ENCODE peak calls at places on chromosomes 2 and 18, in four cellular contexts. S, K, R and U are unnamed samples.

GRCh38 chr18:73355076-73355475 is 487.3 kb upstream of the NETO1 start:
- DNase-seq in S (no peak), K (no peak), R (no peak), U (no peak)

GRCh38 chr18:76972241-76972640 is 149.9 kb downstream of the ZNF236 start:
- DNase-seq in S (no peak), K (no peak), R (no peak), U (no peak)

GRCh38 chr2:28326873-28327495 is 65.7 kb upstream of the FOSL2 start:
- DNase-seq in S (no peak), K (no peak), R (no peak), U (no peak)

GRCh38 chr2:17915811-17916523 is 37.5 kb downstream of the KCNS3 start:
- DNase-seq in S (no peak), K (no peak), R (no peak), U (no peak)

GRCh38 chr2:39409697-39410389 is 27.2 kb downstream of the MAP4K3 start:
- DNase-seq in S (no peak), K (no peak), R (no peak), U (no peak)

GRCh38 chr2:240355962-240356361 is 79.5 kb upstream of the GPC1 start:
- DNase-seq in S (no peak), K (no peak), R (no peak), U (no peak)

GRCh38 chr2:241432824-241433448 is 75.4 kb downstream of the STK25 start:
- DNase-seq in S (no peak), K (peak), R (no peak), U (no peak)

GRCh38 chr2:189210250-189211075 is 30.9 kb upstream of the COL5A2 start:
- DNase-seq in S (peak), K (no peak), R (no peak), U (peak)

GRCh38 chr2:230865324-230865765 is 603 bp downstream of the ITM2C start:
- DNase-seq in S (peak), K (no peak), R (no peak), U (no peak)

GRCh38 chr2:18398833-18399232 is 161.6 kb downstream of the RDH14 start:
- DNase-seq in S (no peak), K (no peak), R (no peak), U (no peak)

GRCh38 chr2:196315388-196316049 is 144.1 kb upstream of the STK17B start:
- DNase-seq in S (no peak), K (no peak), R (no peak), U (peak)

GRCh38 chr18:31484461-31484860 is 13.5 kb upstream of the DSG2 start:
- DNase-seq in S (no peak), K (no peak), R (no peak), U (no peak)

GRCh38 chr2:116510117-116510671 is 1304.3 kb upstream of the DDX18 start:
- DNase-seq in S (no peak), K (peak), R (no peak), U (no peak)

GRCh38 chr2:191696001-191696400 is 18.1 kb downstream of the NABP1 start:
- DNase-seq in S (no peak), K (no peak), R (no peak), U (no peak)

GRCh38 chr2:107785756-107786155 is 40.9 kb upstream of the RGPD4 start:
- DNase-seq in S (no peak), K (no peak), R (no peak), U (no peak)

GRCh38 chr2:42087857-42088195 is 40.0 kb downstream of the PKDCC start:
- DNase-seq in S (no peak), K (no peak), R (no peak), U (no peak)

GRCh38 chr2:42914860-42915259 is 122.5 kb upstream of the HAAO start:
- DNase-seq in S (no peak), K (no peak), R (no peak), U (no peak)

GRCh38 chr18:45637546-45638327 is 22.5 kb downstream of the SLC14A2 start:
- DNase-seq in S (no peak), K (no peak), R (no peak), U (no peak)

GRCh38 chr2:207423886-207424285 is 105.9 kb upstream of the CREB1 start:
- DNase-seq in S (no peak), K (no peak), R (peak), U (no peak)

GRCh38 chr2:203681978-203682377 is 24.5 kb upstream of the CD28 start:
- DNase-seq in S (no peak), K (no peak), R (no peak), U (no peak)

GRCh38 chr18:3712485-3712884 is 262.5 kb downstream of the TGIF1 start:
- DNase-seq in S (no peak), K (no peak), R (no peak), U (no peak)

GRCh38 chr18:3713708-3714107 is 263.7 kb downstream of the TGIF1 start:
- DNase-seq in S (no peak), K (no peak), R (no peak), U (no peak)

GRCh38 chr18:3710712-3711269 is 260.8 kb downstream of the TGIF1 start:
- DNase-seq in S (peak), K (no peak), R (no peak), U (peak)

GRCh38 chr18:3715223-3716080 is 265.5 kb downstream of the TGIF1 start:
- DNase-seq in S (no peak), K (no peak), R (no peak), U (no peak)

GRCh38 chr18:3713166-3713565 is 263.2 kb downstream of the TGIF1 start:
- DNase-seq in S (no peak), K (no peak), R (no peak), U (no peak)
- TF ChIP-seq JUNB in S (no peak), K (no peak), R (no peak), U (no peak)

DNA sequence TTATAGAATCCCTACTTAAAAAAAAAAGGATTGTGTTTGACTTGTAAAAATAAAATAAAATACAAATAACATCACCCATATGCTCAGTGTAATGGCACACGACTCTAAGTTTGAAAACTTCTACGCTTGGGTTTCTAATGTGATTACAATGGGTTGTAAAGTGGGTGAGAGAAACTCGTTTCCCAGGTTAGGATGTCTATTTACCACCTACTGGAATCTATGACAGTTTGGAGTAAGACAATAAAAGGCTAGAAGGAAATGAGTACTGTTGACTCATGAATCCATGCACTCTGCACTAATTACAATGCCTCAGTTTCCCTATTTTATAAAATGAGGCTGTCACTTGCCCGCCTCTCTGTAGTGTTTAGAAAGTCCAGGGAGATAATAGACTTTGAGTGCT is 204.2 kb upstream of the FBXO11 start:
- DNase-seq in S (no peak), K (no peak), R (no peak), U (no peak)
- TF ChIP-seq CHD4 in S (no peak), K (no peak), R (no peak), U (no peak)

GRCh38 chr2:231914077-231914690 is 12.0 kb downstream of the NPPC start:
- DNase-seq in S (no peak), K (no peak), R (no peak), U (no peak)
- TF ChIP-seq JUNB in S (no peak), K (no peak), R (no peak), U (no peak)

DNA sequence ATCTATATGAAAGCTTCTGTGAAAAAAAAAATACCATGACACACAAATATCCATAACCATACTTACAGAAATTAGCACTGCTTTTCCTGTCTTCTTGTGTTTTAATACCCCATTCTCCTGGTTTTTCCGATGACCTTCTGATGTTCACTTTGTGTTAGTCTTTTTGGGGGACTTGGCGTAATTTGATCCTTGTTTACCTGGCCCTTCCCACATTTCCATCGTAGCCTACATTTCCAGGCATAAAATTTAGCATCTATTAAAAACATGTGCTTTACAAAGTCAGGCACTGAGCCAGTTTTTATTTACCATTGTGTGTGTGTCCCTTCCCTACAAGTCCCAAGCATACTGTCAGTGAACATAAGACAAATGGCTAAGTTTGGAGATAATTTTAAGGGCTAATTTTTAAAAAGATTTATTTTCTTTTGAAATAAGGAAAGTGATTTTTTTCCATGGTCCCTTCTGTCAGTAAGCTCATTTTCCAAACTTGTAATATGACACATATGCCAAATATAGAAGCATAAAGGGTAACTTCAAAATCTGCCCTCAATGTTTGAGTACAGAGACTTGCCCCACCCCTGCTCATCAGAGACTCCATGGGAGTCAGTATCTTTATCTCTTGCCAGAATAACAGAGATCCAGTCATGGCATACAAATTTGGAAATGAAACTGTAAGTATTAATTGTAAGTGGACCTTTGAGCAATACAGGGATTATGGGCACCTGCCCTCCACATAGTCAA is 27.3 kb downstream of the SESTD1 start:
- DNase-seq in S (no peak), K (peak), R (no peak), U (no peak)
- TF ChIP-seq CHD4 in S (no peak), K (no peak), R (no peak), U (no peak)

GRCh38 chr2:12642332-12642731 is 74.4 kb upstream of the TRIB2 start:
- DNase-seq in S (no peak), K (no peak), R (no peak), U (no peak)
- TF ChIP-seq JUNB in S (no peak), K (no peak), R (no peak), U (no peak)

DNA sequence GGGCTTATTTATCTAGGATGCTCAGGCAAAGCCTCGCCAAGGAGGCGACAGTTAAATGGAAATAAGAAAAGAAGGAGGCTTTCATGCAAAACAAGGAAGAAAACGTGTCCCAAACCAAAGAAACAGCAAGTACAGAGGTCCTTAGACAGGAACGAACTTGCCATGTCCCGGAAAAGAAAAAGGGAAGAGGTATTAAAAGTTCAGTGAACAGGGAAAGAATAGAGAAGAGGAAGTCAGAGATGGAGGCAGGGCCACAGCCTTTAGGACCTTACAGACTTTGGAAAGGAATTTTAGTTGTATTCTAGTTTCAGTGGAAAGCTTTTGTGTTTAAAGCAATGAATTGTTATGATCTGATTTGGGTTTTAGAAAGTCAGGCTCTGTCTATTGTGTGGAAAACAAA is 22.1 kb downstream of the IKZF2 start:
- DNase-seq in S (no peak), K (no peak), R (no peak), U (no peak)
- TF ChIP-seq CHD4 in S (no peak), K (no peak), R (no peak), U (no peak)